ENCODE peak calls at places on chromosome 17, in five cellular contexts. H is GM23338, V is HFF-Myc, Q is IMR-90, Y is mammary epithelial cell. D is an unnamed sample.
A peak's percentile ranks its signal among the peaks of the same experiment; 100 is the strongest.

GRCh38 chr17:72984145-72984924 is 108.2 kb downstream of the SLC39A11 start:
- DNase-seq in H (no peak), V (peak; percentile 77), Q (peak; percentile 98), Y (peak; percentile 73), D (peak; percentile 62)

GRCh38 chr17:81511800-81512559 is 619 bp downstream of the ACTG1 start:
- DNase-seq in H (no peak), V (no peak), Q (no peak), Y (peak; percentile 31), D (no peak)

GRCh38 chr17:40178021-40178601 is 841 bp downstream of the RAPGEFL1 start:
- DNase-seq in H (peak; percentile 78), V (no peak), Q (no peak), Y (no peak), D (no peak)

GRCh38 chr17:76003915-76004314 is 3.3 kb downstream of the CDK3 start:
- DNase-seq in H (no peak), V (no peak), Q (no peak), Y (no peak), D (no peak)

GRCh38 chr17:82348434-82348833 is 10.6 kb upstream of the TEX19 start:
- DNase-seq in H (no peak), V (no peak), Q (no peak), Y (no peak), D (no peak)

GRCh38 chr17:58282442-58282841 is 1.7 kb upstream of the MPO start:
- DNase-seq in H (no peak), V (no peak), Q (no peak), Y (no peak), D (no peak)

GRCh38 chr17:43952724-43953666 is 745 bp downstream of the PYY start:
- DNase-seq in H (peak; percentile 97), V (no peak), Q (no peak), Y (no peak), D (no peak)

GRCh38 chr17:70655179-70655578 is 485.8 kb downstream of the KCNJ2 start:
- DNase-seq in H (no peak), V (no peak), Q (no peak), Y (no peak), D (no peak)

GRCh38 chr17:69592692-69593350 is 178.3 kb downstream of the MAP2K6 start:
- DNase-seq in H (no peak), V (no peak), Q (peak; percentile 93), Y (no peak), D (no peak)

GRCh38 chr17:50657627-50658026 is 22.9 kb downstream of the ABCC3 start:
- DNase-seq in H (no peak), V (no peak), Q (no peak), Y (no peak), D (no peak)

GRCh38 chr17:65058615-65059014 is 2.1 kb upstream of the GNA13 start:
- DNase-seq in H (no peak), V (no peak), Q (no peak), Y (peak; percentile 88), D (peak; percentile 97)

GRCh38 chr17:77322534-77323412 is 182.0 kb downstream of the SEC14L1 start:
- DNase-seq in H (no peak), V (peak; percentile 91), Q (peak; percentile 99), Y (peak; percentile 96), D (peak; percentile 94)

GRCh38 chr17:77188084-77189066 is 47.6 kb downstream of the SEC14L1 start:
- DNase-seq in H (no peak), V (no peak), Q (no peak), Y (peak; percentile 59), D (no peak)

GRCh38 chr17:76000755-76001521 is at the start of gene CDK3:
- DNase-seq in H (no peak), V (no peak), Q (no peak), Y (no peak), D (no peak)

GRCh38 chr17:30378191-30378796 is 433 bp upstream of the CPD start:
- DNase-seq in H (peak; percentile 37), V (no peak), Q (peak; percentile 11), Y (no peak), D (peak; percentile 14)

GRCh38 chr17:21174719-21175118 is 39.2 kb downstream of the TMEM11 start:
- DNase-seq in H (no peak), V (peak; percentile 9), Q (peak; percentile 44), Y (no peak), D (no peak)

GRCh38 chr17:22703786-22704441 is 1011.6 kb downstream of the KCNJ18 start:
- DNase-seq in H (no peak), V (no peak), Q (no peak), Y (no peak), D (no peak)

GRCh38 chr17:82370471-82371332 is 863 bp upstream of the UTS2R start:
- DNase-seq in H (no peak), V (no peak), Q (no peak), Y (no peak), D (no peak)

GRCh38 chr17:33838281-33838680 is 416.8 kb upstream of the CCL2 start:
- DNase-seq in H (no peak), V (no peak), Q (no peak), Y (no peak), D (no peak)

GRCh38 chr17:2975469-2975958 is 87.9 kb downstream of the OR1D5 start:
- DNase-seq in H (no peak), V (no peak), Q (no peak), Y (peak; percentile 79), D (peak; percentile 78)

GRCh38 chr17:29583324-29584248 is 5.9 kb downstream of the GIT1 start:
- DNase-seq in H (no peak), V (no peak), Q (no peak), Y (peak; percentile 91), D (peak; percentile 96)

DNA sequence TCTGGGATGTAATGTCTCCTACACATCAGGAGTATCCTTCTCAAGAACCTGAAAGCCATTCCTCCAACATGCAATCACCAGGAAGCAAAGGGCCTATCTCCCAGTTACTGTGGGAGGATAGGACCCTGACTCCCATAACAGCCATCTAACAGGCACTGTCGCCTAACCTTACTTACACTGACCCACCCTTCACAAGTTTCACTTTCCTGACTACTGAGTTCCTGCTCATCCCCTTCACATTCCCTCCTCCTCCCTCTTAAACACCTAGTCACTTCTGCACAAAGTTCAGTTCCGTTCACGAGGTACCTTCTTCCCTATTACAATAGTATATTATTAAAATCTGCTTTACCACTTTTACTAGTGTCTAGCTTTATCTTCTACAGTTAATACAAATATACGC is 1.3 kb downstream of the C17orf67 start:
- DNase-seq in H (peak; percentile 15), V (no peak), Q (no peak), Y (no peak), D (no peak)
- H3K4me3 ChIP-seq in H (peak overlapping the region; percentile 84), V (peak overlapping the region; percentile 69), Q (peak overlapping the region; percentile 30), Y (peak overlapping the region; percentile 74), D (peak overlapping the region; percentile 70)

GRCh38 chr17:38609280-38610031 is 3.7 kb upstream of the SRCIN1 start:
- DNase-seq in H (peak; percentile 99), V (no peak), Q (no peak), Y (no peak), D (no peak)
- TF ChIP-seq CTCF in H (peak; percentile 60), V (no peak), Q (no peak), Y (no peak), D (no peak)

DNA sequence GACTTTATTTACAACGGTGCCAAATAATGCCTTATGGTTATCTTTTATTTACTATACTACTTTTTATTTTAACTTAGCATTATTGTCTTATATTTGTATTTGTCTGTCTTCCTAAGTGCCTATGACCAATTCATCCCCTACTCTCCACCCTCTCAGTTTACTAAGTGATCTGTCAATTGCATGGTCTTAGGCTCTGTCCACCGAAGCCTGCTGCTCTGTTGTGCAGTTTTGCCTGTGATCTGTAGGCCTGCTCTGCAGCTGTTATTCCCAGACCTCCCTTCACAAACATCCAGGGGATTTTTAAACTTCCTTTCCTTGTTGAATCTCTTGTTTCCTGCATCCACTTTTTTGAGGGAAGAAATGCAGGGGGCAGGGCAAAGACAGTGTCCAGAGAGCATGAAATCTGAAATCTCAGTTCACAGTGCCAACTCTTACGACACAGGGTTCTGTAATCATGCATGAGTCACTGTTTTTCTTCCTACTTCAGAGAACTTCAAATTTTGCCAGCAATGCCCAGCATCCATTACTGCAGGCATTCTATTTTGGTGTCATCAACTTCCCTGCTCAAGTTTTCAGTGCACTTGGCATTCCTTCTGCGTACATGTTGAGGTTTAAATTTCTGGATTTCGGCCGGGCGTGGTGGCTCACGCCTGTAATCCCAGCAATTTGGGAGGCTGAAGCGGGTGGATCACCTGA is 11.4 kb downstream of the SLFN5 start:
- DNase-seq in H (no peak), V (peak; percentile 85), Q (peak; percentile 97), Y (peak; percentile 91), D (peak; percentile 94)
- H3K4me3 ChIP-seq in H (no peak overlapping the region), V (no peak overlapping the region), Q (no peak overlapping the region), Y (no peak overlapping the region), D (no peak overlapping the region)

DNA sequence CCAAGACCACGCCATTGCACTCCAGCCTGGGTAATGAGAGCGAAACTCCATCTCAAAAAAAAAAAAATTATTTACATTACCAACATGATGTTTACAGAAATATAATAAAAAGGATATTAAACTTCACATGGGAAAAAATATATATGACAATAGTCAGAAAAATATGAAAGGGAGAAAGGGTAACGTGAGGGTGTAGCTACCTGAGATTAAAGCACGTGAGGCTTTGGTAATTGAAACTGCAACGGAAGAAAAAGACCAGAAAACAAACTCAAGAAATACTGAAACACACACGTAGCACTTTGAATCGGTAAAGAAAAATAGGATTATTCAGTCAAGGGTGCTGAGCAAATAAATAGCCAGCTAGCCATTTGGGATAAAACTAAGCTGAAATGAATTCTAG is 53.6 kb downstream of the CYTH1 start:
- DNase-seq in H (no peak), V (no peak), Q (no peak), Y (no peak), D (no peak)
- TF ChIP-seq CTCF in H (no peak), V (no peak), Q (no peak), Y (no peak), D (no peak)

GRCh38 chr17:42571435-42572225 is 4.7 kb downstream of the MLX start:
- DNase-seq in H (no peak), V (no peak), Q (no peak), Y (no peak), D (no peak)
- H3K4me3 ChIP-seq in H (no peak overlapping the region), V (no peak overlapping the region), Q (no peak overlapping the region), Y (no peak overlapping the region), D (no peak overlapping the region)

GRCh38 chr17:67246398-67246647 is 1.3 kb upstream of the HELZ start:
- DNase-seq in H (no peak), V (no peak), Q (peak; percentile 17), Y (no peak), D (no peak)

GRCh38 chr17:67245694-67246397 is 850 bp upstream of the HELZ start:
- DNase-seq in H (peak; percentile 94), V (no peak), Q (no peak), Y (peak; percentile 26), D (peak; percentile 44)

GRCh38 chr17:67246648-67247415 is 1.8 kb upstream of the HELZ start:
- DNase-seq in H (peak; percentile 75), V (no peak), Q (peak; percentile 60), Y (peak; percentile 97), D (peak; percentile 99)

GRCh38 chr17:67248291-67248690 is 3.3 kb upstream of the HELZ start:
- DNase-seq in H (no peak), V (no peak), Q (no peak), Y (peak; percentile 20), D (peak; percentile 74)

DNA sequence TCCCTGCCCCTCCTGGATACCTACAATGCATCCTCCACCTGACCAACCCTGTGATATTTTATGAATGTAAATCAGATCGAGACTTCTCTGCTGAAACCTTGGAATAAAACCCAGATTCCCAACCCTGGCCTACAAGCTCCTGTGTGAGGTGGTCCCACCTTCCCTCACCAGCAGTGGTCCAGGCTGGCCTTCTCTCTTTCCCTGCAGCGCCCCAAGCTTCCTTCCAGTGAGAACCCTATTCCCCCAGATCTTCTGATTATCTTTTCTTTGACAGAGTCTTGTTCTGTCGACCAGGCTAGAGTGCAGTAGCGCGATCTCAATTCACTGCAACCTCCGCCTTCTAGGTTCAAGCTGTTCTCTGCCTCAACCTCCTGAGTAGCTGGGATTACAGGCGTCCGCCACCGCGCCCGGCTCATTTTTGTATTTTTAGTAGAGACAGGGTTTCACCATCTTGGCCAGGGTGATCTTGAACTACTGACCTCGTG is 2.5 kb upstream of the HELZ start:
- DNase-seq in H (no peak), V (no peak), Q (no peak), Y (no peak), D (no peak)
- TF ChIP-seq CTCF in H (no peak), V (no peak), Q (no peak), Y (no peak), D (no peak)

D was measured in epithelial cell of esophagus.